ENCODE peak calls at places on chromosomes 6 and 20, in six cellular contexts. N, K, G, X, I and H are unnamed samples.
A peak's percentile ranks its signal among the peaks of the same experiment; 100 is the strongest.

GRCh38 chr6:158633127-158633526 is 11.4 kb downstream of the DYNLT1 start:
- DNase-seq in G (no peak), I (no peak), X (no peak), K (no peak), N (peak; percentile 57), H (no peak)

GRCh38 chr20:35991142-35991771 is 22.9 kb downstream of the CNBD2 start:
- DNase-seq in G (peak; percentile 74), I (no peak), N (no peak), K (peak; percentile 51), X (peak; percentile 54), H (no peak)

GRCh38 chr6:11876934-11877433 is 98.4 kb upstream of the ADTRP start:
- DNase-seq in G (no peak), I (no peak), K (no peak), N (no peak), X (no peak), H (no peak)

GRCh38 chr20:59836768-59837167 is 96.7 kb downstream of the SYCP2 start:
- DNase-seq in G (no peak), N (no peak), X (no peak), K (no peak), I (no peak), H (no peak)

GRCh38 chr20:20741067-20742045 is 28.9 kb upstream of the RALGAPA2 start:
- DNase-seq in X (no peak), N (no peak), K (no peak), I (no peak), G (no peak), H (no peak)

GRCh38 chr6:56899311-56899710 is 55.6 kb upstream of the BEND6 start:
- DNase-seq in X (peak; percentile 67), I (no peak), K (peak; percentile 72), N (no peak), G (peak; percentile 58), H (no peak)

GRCh38 chr6:27209167-27209566 is 38.3 kb upstream of the PRSS16 start:
- DNase-seq in I (no peak), G (no peak), X (no peak), N (no peak), K (no peak), H (no peak)

GRCh38 chr6:22113046-22113766 is 183.6 kb downstream of the PRL start:
- DNase-seq in G (peak; percentile 98), K (peak; percentile 100), N (peak; percentile 86), I (no peak), X (peak; percentile 99), H (no peak)

GRCh38 chr6:40912158-40912946 is 126.7 kb downstream of the UNC5CL start:
- DNase-seq in X (peak; percentile 36), N (no peak), K (peak; percentile 24), G (peak; percentile 36), I (no peak), H (no peak)

GRCh38 chr20:11091496-11091895 is 417.7 kb upstream of the JAG1 start:
- DNase-seq in N (no peak), X (peak; percentile 8), I (no peak), G (peak; percentile 15), K (peak; percentile 8), H (no peak)

GRCh38 chr6:164665328-164665727 is 644.1 kb downstream of the C6orf118 start:
- DNase-seq in G (no peak), I (no peak), X (no peak), K (no peak), N (no peak), H (no peak)

GRCh38 chr20:46307999-46308257 is 370 bp downstream of the CDH22 start:
- DNase-seq in K (no peak), G (no peak), N (no peak), I (no peak), X (no peak), H (no peak)

GRCh38 chr6:77620290-77620882 is 32.5 kb upstream of the MEI4 start:
- DNase-seq in N (no peak), G (peak; percentile 13), X (peak; percentile 16), I (no peak), K (peak; percentile 16), H (no peak)

GRCh38 chr6:34021839-34022190 is 124.1 kb downstream of the GRM4 start:
- DNase-seq in I (no peak), K (no peak), X (no peak), G (no peak), N (no peak), H (peak; percentile 57)

GRCh38 chr6:97958143-97958542 is 675.1 kb upstream of the MMS22L start:
- DNase-seq in K (no peak), I (no peak), N (no peak), G (no peak), X (peak; percentile 3), H (peak; percentile 28)

GRCh38 chr20:3045042-3045815 is 623 bp upstream of the MRPS26 start:
- DNase-seq in I (no peak), G (peak; percentile 95), X (peak; percentile 66), N (peak; percentile 89), K (peak; percentile 84), H (peak; percentile 84)

GRCh38 chr20:46695888-46696287 is 6.6 kb upstream of the TP53RK start:
- DNase-seq in I (no peak), X (peak; percentile 43), N (no peak), G (peak; percentile 62), K (peak; percentile 16), H (no peak)

GRCh38 chr20:8855315-8855714 is 213.6 kb upstream of the PLCB4 start:
- DNase-seq in K (peak; percentile 67), N (no peak), X (peak; percentile 54), I (no peak), G (peak; percentile 50), H (no peak)

GRCh38 chr6:117890172-117890571 is 16.9 kb upstream of the SLC35F1 start:
- DNase-seq in X (no peak), K (no peak), I (no peak), G (no peak), N (no peak), H (no peak)

GRCh38 chr20:61940491-61940890 is 125.2 kb downstream of the TAF4 start:
- DNase-seq in X (no peak), I (no peak), G (no peak), K (no peak), N (no peak), H (peak; percentile 23)

GRCh38 chr6:157962601-157963084 is 19.0 kb upstream of the SYNJ2 start:
- DNase-seq in N (no peak), X (peak; percentile 57), K (peak; percentile 91), I (no peak), G (peak; percentile 87), H (no peak)

GRCh38 chr6:513058-513457 is 121.5 kb downstream of the IRF4 start:
- DNase-seq in N (no peak), G (no peak), K (no peak), I (no peak), X (no peak), H (no peak)

GRCh38 chr20:20318318-20319161 is 49.4 kb upstream of the INSM1 start:
- DNase-seq in X (no peak), K (peak; percentile 6), G (peak; percentile 2), N (no peak), I (no peak), H (no peak)

GRCh38 chr20:1825492-1825891 is 69.7 kb upstream of the SIRPA start:
- DNase-seq in X (peak; percentile 85), K (peak; percentile 91), G (peak; percentile 80), I (no peak), N (no peak), H (no peak)

GRCh38 chr6:127923135-127923534 is 22.3 kb upstream of the THEMIS start:
- DNase-seq in N (no peak), X (no peak), G (no peak), K (no peak), I (no peak), H (no peak)

GRCh38 chr6:24991748-24992467 is 56.1 kb upstream of the RIPOR2 start:
- DNase-seq in I (no peak), X (peak; percentile 70), G (peak; percentile 68), K (peak; percentile 64), N (no peak), H (peak; percentile 62)

GRCh38 chr20:24653306-24653705 is 183.9 kb downstream of the SYNDIG1 start:
- DNase-seq in X (no peak), I (no peak), K (peak; percentile 32), G (no peak), N (no peak), H (no peak)

GRCh38 chr20:24672181-24672880 is 202.9 kb downstream of the SYNDIG1 start:
- DNase-seq in X (no peak), I (no peak), K (no peak), N (no peak), G (peak; percentile 75), H (no peak)

GRCh38 chr6:159692303-159693127 is 526 bp downstream of the SOD2 start:
- DNase-seq in X (no peak), I (peak; percentile 44), N (peak; percentile 66), K (peak; percentile 49), G (peak; percentile 65), H (peak; percentile 79)

GRCh38 chr6:56770011-56770520 is 127.4 kb upstream of the DST start:
- DNase-seq in G (no peak), I (no peak), N (no peak), X (peak; percentile 37), K (no peak), H (no peak)

GRCh38 chr6:51336185-51336584 is 517.5 kb downstream of the TFAP2B start:
- DNase-seq in K (no peak), N (no peak), G (no peak), I (no peak), X (no peak), H (no peak)

GRCh38 chr20:62424249-62425109 is 2.9 kb downstream of the RBBP8NL start:
- DNase-seq in G (no peak), I (no peak), X (no peak), N (no peak), K (no peak), H (no peak)

GRCh38 chr6:158865769-158866168 is 46.6 kb upstream of the EZR start:
- DNase-seq in G (no peak), X (no peak), N (no peak), K (no peak), I (no peak), H (no peak)

GRCh38 chr6:164927288-164928040 is 381.9 kb downstream of the C6orf118 start:
- DNase-seq in K (peak; percentile 64), N (peak; percentile 73), I (peak; percentile 48), X (peak; percentile 65), G (peak; percentile 75), H (peak; percentile 60)

GRCh38 chr6:43089874-43090556 is 13.9 kb downstream of the PTK7 start:
- DNase-seq in X (no peak), N (no peak), I (no peak), G (peak; percentile 70), K (no peak), H (peak; percentile 69)

GRCh38 chr20:25120920-25121319 is 39.0 kb upstream of the VSX1 start:
- DNase-seq in G (no peak), K (no peak), N (no peak), X (no peak), I (no peak), H (no peak)

GRCh38 chr20:16292227-16292626 is 281.0 kb downstream of the KIF16B start:
- DNase-seq in N (no peak), K (peak; percentile 31), I (no peak), G (peak; percentile 23), X (peak; percentile 8), H (no peak)

GRCh38 chr6:85191656-85192055 is 258.2 kb upstream of the NT5E start:
- DNase-seq in K (peak; percentile 57), G (peak; percentile 55), N (no peak), I (no peak), X (peak; percentile 78), H (no peak)